ENCODE peak calls at places on chromosomes 7 and 10, in six cellular contexts. V is A549, C is WTC11, U is K562, Z is H1, B is HepG2. M is an unnamed sample.

GRCh38 chr7:42197391-42197790 is 39.6 kb downstream of the GLI3 start:
- DNase-seq in U (no peak), V (no peak), Z (no peak), B (no peak), C (no peak), M (no peak)

GRCh38 chr10:29642996-29643395 is 8.2 kb upstream of the SVIL start:
- DNase-seq in Z (no peak), V (no peak), C (no peak), B (no peak), U (no peak), M (no peak)

GRCh38 chr10:73908853-73909611 is 1.9 kb upstream of the PLAU start:
- DNase-seq in V (peak), U (peak), C (no peak), Z (no peak), B (peak), M (peak)

GRCh38 chr10:43287056-43288007 is 20.5 kb upstream of the RASGEF1A start:
- DNase-seq in Z (no peak), B (no peak), U (peak), V (peak), C (no peak), M (peak)

GRCh38 chr10:114957122-114957521 is 19.1 kb downstream of the TRUB1 start:
- DNase-seq in V (no peak), C (no peak), B (no peak), Z (no peak), U (no peak), M (no peak)

GRCh38 chr7:85475071-85475470 is 288.2 kb upstream of the SEMA3D start:
- DNase-seq in B (no peak), U (no peak), C (no peak), Z (no peak), V (no peak), M (no peak)

GRCh38 chr10:107144490-107144889 is 20.0 kb downstream of the SORCS1 start:
- DNase-seq in B (no peak), Z (no peak), V (no peak), C (peak), U (peak), M (no peak)

GRCh38 chr7:68438016-68438415 is 1160.3 kb upstream of the AUTS2 start:
- DNase-seq in U (no peak), Z (no peak), V (peak), B (no peak), C (no peak), M (no peak)

GRCh38 chr7:157016352-157017041 is 6.0 kb upstream of the MNX1 start:
- DNase-seq in C (no peak), V (no peak), B (no peak), Z (no peak), U (no peak), M (no peak)

GRCh38 chr10:121594623-121595320 is 3.5 kb downstream of the FGFR2 start:
- DNase-seq in U (no peak), V (no peak), Z (no peak), C (no peak), B (no peak), M (no peak)

GRCh38 chr10:94042001-94042813 is 48.5 kb downstream of the PLCE1 start:
- DNase-seq in V (peak), B (no peak), U (no peak), C (no peak), Z (no peak), M (no peak)
- TF ChIP-seq JUN in V (peak), B (no peak), U (no peak), C (no peak), Z (no peak), M (no peak)

GRCh38 chr7:128437426-128438332 is 18.0 kb upstream of the HILPDA start:
- DNase-seq in Z (no peak), V (no peak), C (no peak), B (no peak), U (no peak), M (no peak)

GRCh38 chr7:128446306-128446705 is 9.4 kb upstream of the HILPDA start:
- DNase-seq in U (no peak), C (no peak), Z (no peak), V (no peak), B (no peak), M (no peak)

GRCh38 chr7:128443817-128444216 is 11.9 kb upstream of the HILPDA start:
- DNase-seq in B (no peak), Z (no peak), U (no peak), V (no peak), C (no peak), M (no peak)

GRCh38 chr7:128444242-128444641 is 11.4 kb upstream of the HILPDA start:
- DNase-seq in C (no peak), U (no peak), B (no peak), V (no peak), Z (no peak), M (no peak)

GRCh38 chr7:128442346-128442745 is 13.3 kb upstream of the HILPDA start:
- DNase-seq in B (no peak), C (no peak), U (no peak), V (no peak), Z (no peak), M (no peak)
- TF ChIP-seq JUN in B (no peak), C (no peak), U (no peak), V (no peak), Z (no peak), M (no peak)

DNA sequence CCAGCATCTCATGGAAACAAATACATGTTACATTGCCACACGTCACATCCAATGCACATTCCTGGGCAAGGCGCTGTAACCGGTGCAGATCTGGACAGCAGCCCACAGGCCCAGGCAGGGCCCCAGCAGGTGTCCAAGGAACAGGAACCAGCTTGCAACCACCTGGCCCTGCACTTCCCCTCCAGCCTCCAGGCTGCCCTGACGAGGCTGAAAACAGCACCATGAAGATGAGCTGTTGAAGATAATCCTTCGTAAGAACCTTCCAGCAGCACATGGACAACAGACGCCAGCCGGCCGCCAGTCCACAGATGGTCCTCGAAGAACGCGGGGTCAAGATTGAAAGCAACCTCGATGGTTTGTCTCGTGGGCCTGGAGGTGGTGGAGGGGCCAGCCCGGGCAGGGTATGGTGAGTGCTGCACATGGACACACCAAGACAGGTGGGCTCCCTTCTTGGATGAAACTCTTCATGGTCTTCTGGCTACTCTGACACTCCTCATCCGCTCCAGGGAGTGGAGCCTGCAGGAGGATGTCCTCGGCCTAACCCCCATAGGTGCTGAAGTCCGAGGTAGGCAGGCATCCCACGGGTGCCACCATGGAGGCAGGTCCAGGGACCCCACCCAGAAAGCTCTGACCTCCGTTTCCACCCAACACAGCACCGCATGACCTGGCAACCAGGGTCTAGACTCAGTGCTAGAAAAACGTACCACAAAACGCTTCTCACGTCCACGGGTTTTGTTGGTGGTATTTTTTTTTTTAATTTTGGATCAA is 22.9 kb downstream of the PDGFA start:
- DNase-seq in V (no peak), Z (no peak), U (no peak), C (no peak), B (no peak), M (no peak)
- TF ChIP-seq JUN in V (no peak), Z (no peak), U (no peak), C (no peak), B (no peak), M (no peak)

GRCh38 chr7:22675436-22675835 is 51.6 kb upstream of the IL6 start:
- DNase-seq in B (no peak), V (no peak), Z (no peak), U (no peak), C (no peak), M (peak)
- TF ChIP-seq JUN in B (no peak), V (no peak), Z (no peak), U (no peak), C (no peak), M (no peak)

GRCh38 chr7:130491841-130492518 is at the start of gene MEST:
- DNase-seq in B (no peak), Z (no peak), U (no peak), V (no peak), C (peak), M (peak)

GRCh38 chr7:130490888-130491771 is 755 bp upstream of the MEST start:
- DNase-seq in C (peak), B (no peak), Z (no peak), U (no peak), V (no peak), M (peak)

GRCh38 chr7:130489140-130489967 is 2.5 kb upstream of the MEST start:
- DNase-seq in U (no peak), C (no peak), B (no peak), Z (no peak), V (no peak), M (peak)

GRCh38 chr7:130488376-130489139 is 3.3 kb upstream of the MEST start:
- DNase-seq in Z (no peak), C (no peak), V (no peak), U (no peak), B (no peak), M (no peak)

GRCh38 chr7:130490287-130490686 is 1.6 kb upstream of the MEST start:
- DNase-seq in U (no peak), C (peak), B (no peak), V (no peak), Z (no peak), M (peak)
- TF ChIP-seq JUN in U (no peak), C (no peak), B (no peak), V (no peak), Z (no peak), M (no peak)